ENCODE peak calls at places on chromosomes 4 and X, in four cellular contexts. P is T-helper 2 cell, N is Right ventricle myocardium superior, G is aorta. R is an unnamed sample.

GRCh38 chr4:17535242-17535641 is 20.3 kb downstream of the CLRN2 start:
- DNase-seq in P (no peak), N (no peak), G (no peak), R (no peak)

GRCh38 chr4:6372649-6373525 is 99.5 kb downstream of the PPP2R2C start:
- DNase-seq in P (no peak), N (peak; percentile 4), G (no peak), R (peak; percentile 13)

GRCh38 chr4:33882246-33882990 is 2361.9 kb downstream of the ARAP2 start:
- DNase-seq in P (no peak), N (no peak), G (no peak), R (no peak)

GRCh38 chr4:113385500-113385899 is 336.0 kb downstream of the ANK2 start:
- DNase-seq in P (no peak), N (no peak), G (no peak), R (no peak)

GRCh38 chr4:86233681-86234080 is 126.2 kb downstream of the MAPK10 start:
- DNase-seq in P (no peak), N (no peak), G (no peak), R (peak; percentile 36)

GRCh38 chr4:41709844-41710481 is 38.6 kb downstream of the PHOX2B start:
- DNase-seq in P (no peak), N (no peak), G (no peak), R (peak; percentile 56)

GRCh38 chrX:15745179-15745578 is 7.1 kb downstream of the CA5B start:
- DNase-seq in P (no peak), N (no peak), G (no peak), R (peak; percentile 82)

GRCh38 chr4:43837171-43837570 is 611.4 kb downstream of the KCTD8 start:
- DNase-seq in P (no peak), N (no peak), G (no peak), R (no peak)

GRCh38 chr4:163367651-163368050 is 24.0 kb downstream of the NPY5R start:
- DNase-seq in P (no peak), N (no peak), G (no peak), R (no peak)

GRCh38 chr4:4831825-4832224 is 27.6 kb upstream of the MSX1 start:
- DNase-seq in P (no peak), N (no peak), G (no peak), R (no peak)

GRCh38 chrX:150568320-150569154 is at the start of gene MTM1:
- DNase-seq in P (peak; percentile 86), N (peak; percentile 95), G (peak; percentile 98), R (peak; percentile 93)

R was measured in adipocyte.